ENCODE peak calls at places on chromosomes 11 and 22, in nine cellular contexts. One of them, this sample, is unnamed.

GRCh38 chr11:69899957-69900821 is 81.0 kb upstream of the FGF3 start:
- DNase-seq in uterus: no peak
- DNase-seq in heart left ventricle: no peak
- DNase-seq in GM12878: no peak
- DNase-seq in A549: peak; percentile 56
- DNase-seq in breast epithelium: no peak
- DNase-seq in gastrocnemius medialis: no peak
- DNase-seq in esophagus squamous epithelium: no peak
- DNase-seq in HepG2: no peak
- DNase-seq in this sample: peak; percentile 62

GRCh38 chr11:130427581-130428211 is 713 bp downstream of the ADAMTS8 start:
- DNase-seq in uterus: peak; percentile 35
- DNase-seq in heart left ventricle: no peak
- DNase-seq in GM12878: no peak
- DNase-seq in A549: no peak
- DNase-seq in breast epithelium: no peak
- DNase-seq in gastrocnemius medialis: no peak
- DNase-seq in esophagus squamous epithelium: no peak
- DNase-seq in HepG2: no peak
- DNase-seq in this sample: no peak

GRCh38 chr11:46444305-46444704 is 52.7 kb upstream of the CHRM4 start:
- DNase-seq in uterus: no peak
- DNase-seq in heart left ventricle: no peak
- DNase-seq in GM12878: no peak
- DNase-seq in A549: no peak
- DNase-seq in breast epithelium: no peak
- DNase-seq in gastrocnemius medialis: no peak
- DNase-seq in esophagus squamous epithelium: no peak
- DNase-seq in HepG2: no peak
- DNase-seq in this sample: no peak

GRCh38 chr22:46726066-46726985 is 11.7 kb downstream of the CERK start:
- DNase-seq in uterus: no peak
- DNase-seq in heart left ventricle: no peak
- DNase-seq in GM12878: no peak
- DNase-seq in A549: no peak
- DNase-seq in breast epithelium: no peak
- DNase-seq in gastrocnemius medialis: no peak
- DNase-seq in esophagus squamous epithelium: no peak
- DNase-seq in HepG2: no peak
- DNase-seq in this sample: peak; percentile 73

GRCh38 chr11:121741316-121741715 is 288.5 kb upstream of the SORL1-AS1 start:
- DNase-seq in uterus: peak; percentile 51
- DNase-seq in heart left ventricle: no peak
- DNase-seq in GM12878: no peak
- DNase-seq in A549: no peak
- DNase-seq in breast epithelium: no peak
- DNase-seq in gastrocnemius medialis: no peak
- DNase-seq in esophagus squamous epithelium: no peak
- DNase-seq in HepG2: no peak
- DNase-seq in this sample: no peak

GRCh38 chr11:1928891-1929541 is 9.5 kb downstream of the TNNT3 start:
- DNase-seq in uterus: no peak
- DNase-seq in heart left ventricle: peak; percentile 11
- DNase-seq in GM12878: no peak
- DNase-seq in A549: no peak
- DNase-seq in breast epithelium: no peak
- DNase-seq in gastrocnemius medialis: no peak
- DNase-seq in esophagus squamous epithelium: no peak
- DNase-seq in HepG2: no peak
- DNase-seq in this sample: no peak

GRCh38 chr11:62614275-62614674 is 1.2 kb downstream of the ROM1 start:
- DNase-seq in uterus: no peak
- DNase-seq in heart left ventricle: no peak
- DNase-seq in GM12878: no peak
- DNase-seq in A549: no peak
- DNase-seq in breast epithelium: no peak
- DNase-seq in gastrocnemius medialis: no peak
- DNase-seq in esophagus squamous epithelium: no peak
- DNase-seq in HepG2: peak; percentile 35
- DNase-seq in this sample: peak; percentile 22

GRCh38 chr11:44980533-44981427 is 30.1 kb upstream of the TP53I11 start:
- DNase-seq in uterus: no peak
- DNase-seq in heart left ventricle: no peak
- DNase-seq in GM12878: no peak
- DNase-seq in A549: no peak
- DNase-seq in breast epithelium: no peak
- DNase-seq in gastrocnemius medialis: no peak
- DNase-seq in esophagus squamous epithelium: no peak
- DNase-seq in HepG2: no peak
- DNase-seq in this sample: no peak

GRCh38 chr11:128506999-128507591 is 80.3 kb downstream of the ETS1 start:
- DNase-seq in uterus: peak; percentile 89
- DNase-seq in heart left ventricle: peak; percentile 75
- DNase-seq in GM12878: no peak
- DNase-seq in A549: peak; percentile 86
- DNase-seq in breast epithelium: no peak
- DNase-seq in gastrocnemius medialis: peak; percentile 76
- DNase-seq in esophagus squamous epithelium: peak; percentile 48
- DNase-seq in HepG2: no peak
- DNase-seq in this sample: peak; percentile 88

GRCh38 chr11:13629752-13630151 is 38.7 kb upstream of the FAR1 start:
- DNase-seq in uterus: no peak
- DNase-seq in heart left ventricle: no peak
- DNase-seq in GM12878: no peak
- DNase-seq in A549: no peak
- DNase-seq in breast epithelium: no peak
- DNase-seq in gastrocnemius medialis: no peak
- DNase-seq in esophagus squamous epithelium: no peak
- DNase-seq in HepG2: no peak
- DNase-seq in this sample: no peak

GRCh38 chr11:77154381-77155081 is 26.5 kb downstream of the MYO7A start:
- DNase-seq in uterus: no peak
- DNase-seq in heart left ventricle: peak; percentile 57
- DNase-seq in GM12878: no peak
- DNase-seq in A549: no peak
- DNase-seq in breast epithelium: no peak
- DNase-seq in gastrocnemius medialis: no peak
- DNase-seq in esophagus squamous epithelium: no peak
- DNase-seq in HepG2: no peak
- DNase-seq in this sample: peak; percentile 41

GRCh38 chr22:46595545-46595944 is 24.6 kb upstream of the GRAMD4 start:
- DNase-seq in uterus: no peak
- DNase-seq in heart left ventricle: no peak
- DNase-seq in GM12878: no peak
- DNase-seq in A549: no peak
- DNase-seq in breast epithelium: no peak
- DNase-seq in gastrocnemius medialis: no peak
- DNase-seq in esophagus squamous epithelium: no peak
- DNase-seq in HepG2: no peak
- DNase-seq in this sample: no peak

GRCh38 chr22:20304646-20305045 is 15.2 kb downstream of the DGCR6L start:
- DNase-seq in uterus: no peak
- DNase-seq in heart left ventricle: no peak
- DNase-seq in GM12878: no peak
- DNase-seq in A549: no peak
- DNase-seq in breast epithelium: no peak
- DNase-seq in gastrocnemius medialis: no peak
- DNase-seq in esophagus squamous epithelium: no peak
- DNase-seq in HepG2: no peak
- DNase-seq in this sample: no peak

GRCh38 chr11:68076371-68077042 is 37.7 kb downstream of the TCIRG1 start:
- DNase-seq in uterus: no peak
- DNase-seq in heart left ventricle: no peak
- DNase-seq in GM12878: no peak
- DNase-seq in A549: no peak
- DNase-seq in breast epithelium: no peak
- DNase-seq in gastrocnemius medialis: no peak
- DNase-seq in esophagus squamous epithelium: no peak
- DNase-seq in HepG2: peak; percentile 33
- DNase-seq in this sample: no peak

GRCh38 chr11:44046202-44046601 is 1.6 kb upstream of the ACCSL start:
- DNase-seq in uterus: no peak
- DNase-seq in heart left ventricle: no peak
- DNase-seq in GM12878: no peak
- DNase-seq in A549: no peak
- DNase-seq in breast epithelium: no peak
- DNase-seq in gastrocnemius medialis: no peak
- DNase-seq in esophagus squamous epithelium: no peak
- DNase-seq in HepG2: no peak
- DNase-seq in this sample: no peak

DNA sequence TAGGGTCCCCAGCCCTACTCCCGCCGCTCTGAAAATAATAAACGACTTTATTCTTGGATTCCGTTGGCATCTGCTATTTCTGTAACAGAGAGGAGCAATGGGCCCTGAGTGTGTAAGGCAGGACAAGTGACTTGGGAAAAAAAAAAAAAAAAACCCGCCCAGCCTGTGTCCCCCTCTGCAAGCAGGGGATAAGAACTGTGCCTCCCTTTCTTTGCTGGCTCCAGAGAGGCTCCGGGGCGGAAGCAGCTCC is 464 bp upstream of the DNAJC4 start:
- DNase-seq in uterus: no peak
- DNase-seq in heart left ventricle: no peak
- DNase-seq in GM12878: no peak
- DNase-seq in A549: no peak
- DNase-seq in breast epithelium: no peak
- DNase-seq in gastrocnemius medialis: no peak
- DNase-seq in esophagus squamous epithelium: no peak
- DNase-seq in HepG2: no peak
- DNase-seq in this sample: no peak
- H3K4me1 ChIP-seq in uterus: peaks cover 4% of the 10 kb centered on the region
- H3K4me1 ChIP-seq in heart left ventricle: peaks cover 31% of the 10 kb centered on the region
- H3K4me1 ChIP-seq in GM12878: peaks cover 32% of the 10 kb centered on the region
- H3K4me1 ChIP-seq in A549: peaks cover 44% of the 10 kb centered on the region
- H3K4me1 ChIP-seq in breast epithelium: peaks cover 12% of the 10 kb centered on the region
- H3K4me1 ChIP-seq in gastrocnemius medialis: peaks cover 43% of the 10 kb centered on the region
- H3K4me1 ChIP-seq in esophagus squamous epithelium: peaks cover 90% of the 10 kb centered on the region
- H3K4me1 ChIP-seq in HepG2: peaks cover 57% of the 10 kb centered on the region
- H3K4me1 ChIP-seq in this sample: peaks cover 74% of the 10 kb centered on the region

GRCh38 chr11:34215806-34216453 is 110.5 kb downstream of the NAT10 start:
- DNase-seq in uterus: no peak
- DNase-seq in heart left ventricle: no peak
- DNase-seq in GM12878: no peak
- DNase-seq in A549: no peak
- DNase-seq in breast epithelium: no peak
- DNase-seq in gastrocnemius medialis: no peak
- DNase-seq in esophagus squamous epithelium: no peak
- DNase-seq in HepG2: no peak
- DNase-seq in this sample: no peak

GRCh38 chr11:34222030-34222429 is 116.6 kb downstream of the NAT10 start:
- DNase-seq in uterus: no peak
- DNase-seq in heart left ventricle: no peak
- DNase-seq in GM12878: no peak
- DNase-seq in A549: no peak
- DNase-seq in breast epithelium: no peak
- DNase-seq in gastrocnemius medialis: no peak
- DNase-seq in esophagus squamous epithelium: no peak
- DNase-seq in HepG2: no peak
- DNase-seq in this sample: no peak

GRCh38 chr11:34218067-34218466 is 112.6 kb downstream of the NAT10 start:
- DNase-seq in uterus: no peak
- DNase-seq in heart left ventricle: no peak
- DNase-seq in GM12878: no peak
- DNase-seq in A549: no peak
- DNase-seq in breast epithelium: no peak
- DNase-seq in gastrocnemius medialis: no peak
- DNase-seq in esophagus squamous epithelium: no peak
- DNase-seq in HepG2: no peak
- DNase-seq in this sample: no peak

GRCh38 chr11:34219862-34220490 is 114.5 kb downstream of the NAT10 start:
- DNase-seq in uterus: peak; percentile 39
- DNase-seq in heart left ventricle: no peak
- DNase-seq in GM12878: no peak
- DNase-seq in A549: no peak
- DNase-seq in breast epithelium: no peak
- DNase-seq in gastrocnemius medialis: no peak
- DNase-seq in esophagus squamous epithelium: no peak
- DNase-seq in HepG2: no peak
- DNase-seq in this sample: no peak

DNA sequence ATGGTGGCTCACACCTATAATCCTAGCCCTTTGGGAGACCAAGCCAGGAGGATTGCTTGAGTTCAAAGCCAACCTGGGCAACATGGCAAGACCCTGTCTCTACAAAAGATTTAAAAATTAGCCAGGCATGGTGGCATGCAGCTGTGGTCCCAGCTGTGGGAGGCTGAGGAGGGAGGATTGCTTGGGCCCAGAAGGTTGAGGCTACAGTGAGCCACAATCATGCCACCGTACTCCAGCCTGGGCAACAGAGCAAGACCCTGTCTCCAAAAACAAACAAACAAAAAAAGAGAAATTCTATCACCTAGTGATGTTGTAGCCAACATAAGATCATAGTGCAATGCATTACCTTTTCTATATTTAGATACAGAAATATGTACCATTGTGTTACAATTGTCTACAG is 113.8 kb downstream of the NAT10 start:
- DNase-seq in uterus: no peak
- DNase-seq in heart left ventricle: no peak
- DNase-seq in GM12878: no peak
- DNase-seq in A549: no peak
- DNase-seq in breast epithelium: no peak
- DNase-seq in gastrocnemius medialis: no peak
- DNase-seq in esophagus squamous epithelium: no peak
- DNase-seq in HepG2: no peak
- DNase-seq in this sample: no peak
- H3K27ac ChIP-seq in uterus: no peak overlapping the region
- H3K27ac ChIP-seq in heart left ventricle: no peak overlapping the region
- H3K27ac ChIP-seq in GM12878: no peak overlapping the region
- H3K27ac ChIP-seq in A549: no peak overlapping the region
- H3K27ac ChIP-seq in breast epithelium: no peak overlapping the region
- H3K27ac ChIP-seq in gastrocnemius medialis: no peak overlapping the region
- H3K27ac ChIP-seq in esophagus squamous epithelium: no peak overlapping the region
- H3K27ac ChIP-seq in HepG2: no peak overlapping the region
- H3K27ac ChIP-seq in this sample: no peak overlapping the region

GRCh38 chr11:118792642-118793124 is 1.7 kb upstream of the DDX6 start:
- DNase-seq in uterus: peak; percentile 83
- DNase-seq in heart left ventricle: peak; percentile 80
- DNase-seq in GM12878: peak; percentile 91
- DNase-seq in A549: peak; percentile 93
- DNase-seq in breast epithelium: no peak
- DNase-seq in gastrocnemius medialis: peak; percentile 48
- DNase-seq in esophagus squamous epithelium: peak; percentile 37
- DNase-seq in HepG2: peak; percentile 92
- DNase-seq in this sample: peak; percentile 84
- TF ChIP-seq POLR2A in uterus: peak; percentile 75
- TF ChIP-seq POLR2A in heart left ventricle: peak; percentile 69
- TF ChIP-seq POLR2A in GM12878: peak; percentile 51
- TF ChIP-seq POLR2A in A549: no peak
- TF ChIP-seq POLR2A in breast epithelium: peak; percentile 52
- TF ChIP-seq POLR2A in gastrocnemius medialis: peak; percentile 68
- TF ChIP-seq POLR2A in esophagus squamous epithelium: peak; percentile 42
- TF ChIP-seq POLR2A in HepG2: peak; percentile 85
- TF ChIP-seq POLR2A in this sample: peak; percentile 54

DNA sequence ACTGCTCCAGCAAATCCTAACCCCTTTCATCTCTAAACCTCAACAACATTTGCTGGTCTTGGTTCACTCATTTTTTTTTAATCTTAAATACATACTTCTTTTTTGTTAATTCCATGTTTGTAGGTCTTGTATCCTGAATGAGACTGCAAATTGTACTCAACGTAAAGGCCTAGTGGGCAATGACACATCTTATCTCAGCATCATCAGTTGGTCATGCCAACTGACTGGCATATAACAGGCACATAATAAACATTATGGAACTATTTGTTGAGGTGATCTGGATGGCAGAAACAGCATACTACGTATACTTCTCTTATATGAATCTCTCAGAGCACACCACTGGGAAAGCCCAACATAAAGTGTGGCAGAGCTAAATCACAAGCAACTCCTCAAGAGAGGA is 116.7 kb downstream of the RBFOX2 start:
- DNase-seq in uterus: no peak
- DNase-seq in heart left ventricle: no peak
- DNase-seq in GM12878: no peak
- DNase-seq in A549: no peak
- DNase-seq in breast epithelium: no peak
- DNase-seq in gastrocnemius medialis: no peak
- DNase-seq in esophagus squamous epithelium: no peak
- DNase-seq in HepG2: no peak
- DNase-seq in this sample: no peak
- H3K4me1 ChIP-seq in uterus: peaks cover 17% of the 10 kb centered on the region
- H3K4me1 ChIP-seq in heart left ventricle: peaks cover 19% of the 10 kb centered on the region
- H3K4me1 ChIP-seq in GM12878: no peaks in the 10 kb centered on the region
- H3K4me1 ChIP-seq in A549: peaks cover 39% of the 10 kb centered on the region
- H3K4me1 ChIP-seq in breast epithelium: no peaks in the 10 kb centered on the region
- H3K4me1 ChIP-seq in gastrocnemius medialis: peaks cover 68% of the 10 kb centered on the region
- H3K4me1 ChIP-seq in esophagus squamous epithelium: peaks cover 79% of the 10 kb centered on the region
- H3K4me1 ChIP-seq in HepG2: peaks cover 38% of the 10 kb centered on the region
- H3K4me1 ChIP-seq in this sample: peaks cover 52% of the 10 kb centered on the region